ENCODE peak calls at places on chromosomes 16 and 17, in seven cellular contexts. O is stimulated activated CD4-positive, alpha-beta T cell treated with anti-CD3 and anti-CD28 coated beads, Interleukin-15, amount 100 ng/mL, for 24 hours; Y is germinal center; V is ascending aorta; W is activated CD4-positive, alpha-beta T cell treated with anti-CD3 and anti-CD28 coated beads, Interleukin-2, amount 50 U/mL, for 1 hour; Z is putamen; Q is lower lobe of right lung. H is an unnamed sample.

GRCh38 chr16:4524571-4524970 is 14.0 kb downstream of the CDIP1 start:
- DNase-seq in O (no peak), Y (no peak), V (no peak), W (no peak), Z (no peak), Q (no peak), H (no peak)

GRCh38 chr16:82037666-82038065 is 2.6 kb downstream of the HSD17B2 start:
- DNase-seq in O (no peak), Y (no peak), V (no peak), W (no peak), Z (no peak), Q (no peak), H (no peak)

GRCh38 chr17:70318061-70318460 is 148.7 kb downstream of the KCNJ2 start:
- DNase-seq in O (no peak), Y (no peak), V (no peak), W (no peak), Z (no peak), Q (no peak), H (no peak)

GRCh38 chr17:32960815-32961214 is 30.8 kb upstream of the SPACA3 start:
- DNase-seq in O (no peak), Y (no peak), V (no peak), W (no peak), Z (no peak), Q (no peak), H (no peak)

GRCh38 chr17:12691173-12691572 is 25.5 kb downstream of the MYOCD start:
- DNase-seq in O (no peak), Y (no peak), V (peak), W (no peak), Z (no peak), Q (no peak), H (no peak)

GRCh38 chr16:27531186-27531585 is 18.5 kb downstream of the GTF3C1 start:
- DNase-seq in O (no peak), Y (no peak), V (no peak), W (no peak), Z (no peak), Q (no peak), H (no peak)

GRCh38 chr16:65118866-65119265 is 3.0 kb downstream of the CDH11 start:
- DNase-seq in O (no peak), Y (no peak), V (no peak), W (no peak), Z (peak), Q (no peak), H (no peak)

GRCh38 chr16:57578521-57579360 is 36.3 kb downstream of the ADGRG5 start:
- DNase-seq in O (no peak), Y (no peak), V (no peak), W (no peak), Z (no peak), Q (no peak), H (no peak)

GRCh38 chr17:45104497-45104896 is 27.8 kb downstream of the PLCD3 start:
- DNase-seq in O (no peak), Y (no peak), V (no peak), W (no peak), Z (no peak), Q (no peak), H (no peak)

GRCh38 chr17:18323007-18323406 is 7.9 kb downstream of the SMCR8 start:
- DNase-seq in O (no peak), Y (no peak), V (no peak), W (no peak), Z (no peak), Q (no peak), H (no peak)

H was measured in GM12865.